ENCODE peak calls at places on chromosomes 1 and 21, in five cellular contexts. One of them, this sample, is unnamed.

GRCh38 chr1:67760030-67760821 is 73.0 kb downstream of the GNG12 start:
- DNase-seq in pons: peak; percentile 66
- DNase-seq in breast epithelium: peak; percentile 73
- DNase-seq in fibroblast of villous mesenchyme: peak; percentile 70
- DNase-seq in lower leg skin: peak; percentile 58
- DNase-seq in this sample: peak; percentile 36

GRCh38 chr1:70667771-70668170 is 256.7 kb downstream of the CTH start:
- DNase-seq in fibroblast of villous mesenchyme: no peak
- DNase-seq in pons: no peak
- DNase-seq in breast epithelium: no peak
- DNase-seq in lower leg skin: no peak
- DNase-seq in this sample: no peak

GRCh38 chr21:39703578-39703977 is 41.4 kb upstream of the IGSF5 start:
- DNase-seq in pons: no peak
- DNase-seq in breast epithelium: no peak
- DNase-seq in fibroblast of villous mesenchyme: no peak
- DNase-seq in lower leg skin: no peak
- DNase-seq in this sample: no peak

GRCh38 chr1:6922096-6922931 is 137.1 kb downstream of the CAMTA1 start:
- DNase-seq in breast epithelium: no peak
- DNase-seq in pons: peak; percentile 62
- DNase-seq in lower leg skin: peak; percentile 37
- DNase-seq in fibroblast of villous mesenchyme: peak; percentile 60
- DNase-seq in this sample: peak; percentile 25

GRCh38 chr1:195717651-195718050 is 890.6 kb downstream of the KCNT2 start:
- DNase-seq in lower leg skin: no peak
- DNase-seq in pons: peak; percentile 35
- DNase-seq in breast epithelium: no peak
- DNase-seq in fibroblast of villous mesenchyme: no peak
- DNase-seq in this sample: peak; percentile 5

GRCh38 chr1:3029481-3029961 is 8.3 kb downstream of the ACTRT2 start:
- DNase-seq in breast epithelium: peak; percentile 43
- DNase-seq in pons: no peak
- DNase-seq in lower leg skin: no peak
- DNase-seq in fibroblast of villous mesenchyme: no peak
- DNase-seq in this sample: no peak

GRCh38 chr1:91650764-91651163 is 150.1 kb downstream of the CDC7 start:
- DNase-seq in fibroblast of villous mesenchyme: peak; percentile 96
- DNase-seq in lower leg skin: peak; percentile 92
- DNase-seq in pons: peak; percentile 4
- DNase-seq in breast epithelium: no peak
- DNase-seq in this sample: no peak

GRCh38 chr1:210440081-210440480 is 111.4 kb downstream of the HHAT start:
- DNase-seq in fibroblast of villous mesenchyme: no peak
- DNase-seq in lower leg skin: no peak
- DNase-seq in pons: no peak
- DNase-seq in breast epithelium: no peak
- DNase-seq in this sample: no peak

GRCh38 chr21:42156690-42157605 is 62.0 kb upstream of the ABCG1 start:
- DNase-seq in breast epithelium: peak; percentile 83
- DNase-seq in pons: peak; percentile 99
- DNase-seq in lower leg skin: no peak
- DNase-seq in fibroblast of villous mesenchyme: peak; percentile 19
- DNase-seq in this sample: no peak

GRCh38 chr21:37668462-37669239 is 247.6 kb downstream of the KCNJ6 start:
- DNase-seq in lower leg skin: no peak
- DNase-seq in fibroblast of villous mesenchyme: no peak
- DNase-seq in pons: no peak
- DNase-seq in breast epithelium: no peak
- DNase-seq in this sample: no peak

GRCh38 chr1:201166964-201167624 is 12.8 kb upstream of the TMEM9 start:
- DNase-seq in pons: no peak
- DNase-seq in breast epithelium: no peak
- DNase-seq in lower leg skin: no peak
- DNase-seq in fibroblast of villous mesenchyme: no peak
- DNase-seq in this sample: no peak

GRCh38 chr1:160258177-160258798 is 4.1 kb downstream of the DCAF8 start:
- DNase-seq in fibroblast of villous mesenchyme: peak; percentile 14
- DNase-seq in breast epithelium: no peak
- DNase-seq in pons: no peak
- DNase-seq in lower leg skin: no peak
- DNase-seq in this sample: no peak

GRCh38 chr1:196317535-196318522 is 290.4 kb downstream of the KCNT2 start:
- DNase-seq in lower leg skin: no peak
- DNase-seq in breast epithelium: no peak
- DNase-seq in fibroblast of villous mesenchyme: peak; percentile 36
- DNase-seq in pons: peak; percentile 55
- DNase-seq in this sample: peak; percentile 30

GRCh38 chr1:79353224-79353623 is 346.7 kb upstream of the ADGRL4 start:
- DNase-seq in breast epithelium: no peak
- DNase-seq in pons: peak; percentile 36
- DNase-seq in fibroblast of villous mesenchyme: peak; percentile 63
- DNase-seq in lower leg skin: no peak
- DNase-seq in this sample: peak; percentile 10

GRCh38 chr1:233354983-233355382 is 27.5 kb downstream of the MAP3K21 start:
- DNase-seq in breast epithelium: no peak
- DNase-seq in fibroblast of villous mesenchyme: no peak
- DNase-seq in lower leg skin: no peak
- DNase-seq in pons: no peak
- DNase-seq in this sample: no peak

GRCh38 chr1:95229042-95229441 is 5.0 kb upstream of the RWDD3 start:
- DNase-seq in lower leg skin: no peak
- DNase-seq in breast epithelium: no peak
- DNase-seq in pons: peak; percentile 77
- DNase-seq in fibroblast of villous mesenchyme: no peak
- DNase-seq in this sample: no peak

GRCh38 chr1:54671985-54672608 is 30.5 kb downstream of the MROH7 start:
- DNase-seq in pons: peak; percentile 18
- DNase-seq in breast epithelium: no peak
- DNase-seq in fibroblast of villous mesenchyme: peak; percentile 55
- DNase-seq in lower leg skin: peak; percentile 18
- DNase-seq in this sample: peak; percentile 45

GRCh38 chr1:35181790-35182455 is 11.0 kb downstream of the SFPQ start:
- DNase-seq in fibroblast of villous mesenchyme: no peak
- DNase-seq in lower leg skin: no peak
- DNase-seq in pons: no peak
- DNase-seq in breast epithelium: no peak
- DNase-seq in this sample: no peak

GRCh38 chr21:41133896-41134522 is 34.0 kb upstream of the BACE2 start:
- DNase-seq in breast epithelium: no peak
- DNase-seq in fibroblast of villous mesenchyme: peak; percentile 31
- DNase-seq in pons: peak; percentile 74
- DNase-seq in lower leg skin: no peak
- DNase-seq in this sample: peak; percentile 13

GRCh38 chr1:11374748-11375110 is 101.7 kb downstream of the UBIAD1 start:
- DNase-seq in pons: no peak
- DNase-seq in breast epithelium: no peak
- DNase-seq in fibroblast of villous mesenchyme: no peak
- DNase-seq in lower leg skin: no peak
- DNase-seq in this sample: peak; percentile 22

GRCh38 chr1:196114193-196114592 is 494.0 kb downstream of the KCNT2 start:
- DNase-seq in pons: no peak
- DNase-seq in lower leg skin: no peak
- DNase-seq in fibroblast of villous mesenchyme: no peak
- DNase-seq in breast epithelium: no peak
- DNase-seq in this sample: no peak

GRCh38 chr1:218447010-218447689 is 102.0 kb downstream of the TGFB2 start:
- DNase-seq in breast epithelium: no peak
- DNase-seq in fibroblast of villous mesenchyme: no peak
- DNase-seq in lower leg skin: peak; percentile 54
- DNase-seq in pons: no peak
- DNase-seq in this sample: no peak

GRCh38 chr1:244237445-244237844 is 186.4 kb downstream of the ZBTB18 start:
- DNase-seq in fibroblast of villous mesenchyme: no peak
- DNase-seq in pons: no peak
- DNase-seq in breast epithelium: no peak
- DNase-seq in lower leg skin: no peak
- DNase-seq in this sample: no peak